ENCODE peak calls at places on chromosome 14, in six cellular contexts. F is stimulated activated CD4-positive, alpha-beta T cell treated with anti-CD3 and anti-CD28 coated beads, TNF-alpha, amount 100 ng/mL, for 4 hours; L is A172; C is T-helper 9 cell; R is stimulated activated CD8-positive, alpha-beta memory T cell treated with anti-CD3 and anti-CD28 coated beads, Interleukin-7, amount 100 ng/mL, for 1 hour; D is caudate nucleus. A is an unnamed sample.

GRCh38 chr14:30974628-30975027 is 50.8 kb upstream of the AP4S1 start:
- DNase-seq in D (no peak), F (no peak), C (no peak), L (no peak), R (no peak), A (no peak)

GRCh38 chr14:68549057-68549421 is 243.8 kb downstream of the ZFP36L1 start:
- DNase-seq in R (no peak), L (peak; percentile 93), C (no peak), F (no peak), D (no peak), A (no peak)

GRCh38 chr14:100108840-100109593 is 43.8 kb downstream of the EVL start:
- DNase-seq in D (no peak), C (no peak), F (no peak), L (no peak), R (no peak), A (no peak)

GRCh38 chr14:21205678-21206581 is 50.1 kb upstream of the OR5AU1 start:
- DNase-seq in D (no peak), F (no peak), C (no peak), R (no peak), L (no peak), A (no peak)

GRCh38 chr14:89621009-89621421 is 204.0 kb upstream of the FOXN3 start:
- DNase-seq in R (no peak), D (no peak), L (no peak), C (peak; percentile 22), F (peak; percentile 31), A (no peak)

GRCh38 chr14:67583711-67584644 is 16.1 kb downstream of the PIGH start:
- DNase-seq in L (peak; percentile 31), F (no peak), D (no peak), R (no peak), C (peak; percentile 10), A (peak; percentile 35)

GRCh38 chr14:50062438-50063039 is 53.8 kb downstream of the VCPKMT start:
- DNase-seq in D (no peak), L (peak; percentile 82), R (peak; percentile 50), F (no peak), C (peak; percentile 64), A (no peak)

GRCh38 chr14:93744176-93744575 is 44.1 kb downstream of the PRIMA1 start:
- DNase-seq in L (no peak), C (no peak), D (peak; percentile 20), F (no peak), R (no peak), A (no peak)

GRCh38 chr14:92426237-92426636 is 87.3 kb upstream of the RIN3 start:
- DNase-seq in C (no peak), L (peak; percentile 5), F (no peak), D (no peak), R (no peak), A (no peak)